ENCODE peak calls at places on chromosomes 4 and X, in seven cellular contexts. Y, T, K, E, N, P and Q are unnamed samples.

GRCh38 chrX:116009871-116010710 is 160.5 kb upstream of the AGTR2 start:
- ATAC-seq in Y (no peak), T (no peak), K (no peak), E (peak; percentile 21), N (peak; percentile 24), P (no peak), Q (no peak)

GRCh38 chr4:151147000-151147399 is 47.6 kb downstream of the RPS3A start:
- ATAC-seq in Y (no peak), T (no peak), K (no peak), E (no peak), N (no peak), P (no peak), Q (no peak)

GRCh38 chrX:101682723-101683122 is 23.1 kb upstream of the ARMCX2 start:
- ATAC-seq in Y (no peak), T (no peak), K (no peak), E (no peak), N (no peak), P (no peak), Q (no peak)

GRCh38 chr4:113677333-113677732 is 84.2 kb downstream of the CAMK2D start:
- ATAC-seq in Y (peak; percentile 75), T (peak; percentile 35), K (no peak), E (peak; percentile 42), N (no peak), P (peak; percentile 89), Q (no peak)

GRCh38 chrX:120671963-120672362 is 42.1 kb upstream of the C1GALT1C1 start:
- ATAC-seq in Y (no peak), T (no peak), K (no peak), E (no peak), N (no peak), P (no peak), Q (no peak)

GRCh38 chrX:44305921-44306320 is 37.6 kb downstream of the EFHC2 start:
- ATAC-seq in Y (no peak), T (no peak), K (no peak), E (peak; percentile 80), N (no peak), P (no peak), Q (no peak)

GRCh38 chrX:123731258-123731986 is 1.4 kb downstream of the THOC2 start:
- ATAC-seq in Y (no peak), T (no peak), K (peak; percentile 52), E (peak; percentile 18), N (no peak), P (no peak), Q (no peak)

GRCh38 chr4:185936650-185937376 is 124.8 kb upstream of the SORBS2 start:
- ATAC-seq in Y (no peak), T (no peak), K (no peak), E (no peak), N (no peak), P (no peak), Q (no peak)